ENCODE peak calls at places on chromosomes 7 and 10, in nine cellular contexts. A, B, H, Z, F, K, T, S and E are unnamed samples.

GRCh38 chr10:132077091-132077490 is 11.3 kb downstream of the JAKMIP3 start:
- DNase-seq in A (no peak), B (no peak), H (no peak), Z (no peak), F (no peak), K (no peak), T (no peak), S (no peak), E (no peak)

GRCh38 chr7:41832936-41833335 is 130.0 kb upstream of the INHBA start:
- DNase-seq in A (no peak), B (no peak), H (no peak), Z (no peak), F (no peak), K (no peak), T (no peak), S (no peak), E (no peak)

GRCh38 chr7:12139421-12139820 is 71.7 kb upstream of the TMEM106B start:
- DNase-seq in A (no peak), B (no peak), H (no peak), Z (no peak), F (no peak), K (no peak), T (no peak), S (no peak), E (no peak)

GRCh38 chr7:130151591-130152269 is 53.5 kb downstream of the TMEM209 start:
- DNase-seq in A (no peak), B (no peak), H (peak; percentile 50), Z (no peak), F (peak; percentile 77), K (no peak), T (no peak), S (no peak), E (no peak)

GRCh38 chr7:68679456-68680234 is 918.6 kb upstream of the AUTS2 start:
- DNase-seq in A (no peak), B (no peak), H (no peak), Z (no peak), F (no peak), K (no peak), T (peak; percentile 10), S (no peak), E (no peak)

GRCh38 chr7:155919400-155920067 is 107.3 kb upstream of the SHH start:
- DNase-seq in A (no peak), B (peak; percentile 51), H (no peak), Z (no peak), F (peak; percentile 31), K (no peak), T (no peak), S (no peak), E (no peak)

GRCh38 chr7:158353606-158354570 is 233.7 kb downstream of the PTPRN2 start:
- DNase-seq in A (no peak), B (peak; percentile 47), H (peak; percentile 39), Z (no peak), F (no peak), K (peak; percentile 36), T (no peak), S (no peak), E (no peak)

GRCh38 chr7:7564323-7564780 is 2.3 kb upstream of the MIOS start:
- DNase-seq in A (no peak), B (no peak), H (no peak), Z (no peak), F (no peak), K (no peak), T (no peak), S (no peak), E (no peak)

GRCh38 chr7:47587389-47587788 is 5.5 kb upstream of the TNS3 start:
- DNase-seq in A (no peak), B (no peak), H (no peak), Z (no peak), F (no peak), K (peak; percentile 89), T (no peak), S (no peak), E (no peak)

GRCh38 chr7:159048656-159049055 is 96.0 kb downstream of the VIPR2 start:
- DNase-seq in A (no peak), B (no peak), H (no peak), Z (no peak), F (no peak), K (no peak), T (no peak), S (no peak), E (no peak)

GRCh38 chr7:69656890-69657289 is 58.6 kb downstream of the AUTS2 start:
- DNase-seq in A (no peak), B (no peak), H (no peak), Z (no peak), F (no peak), K (no peak), T (no peak), S (no peak), E (no peak)

GRCh38 chr7:101900103-101900502 is 82.7 kb downstream of the CUX1 start:
- DNase-seq in A (no peak), B (no peak), H (no peak), Z (no peak), F (no peak), K (no peak), T (peak; percentile 23), S (no peak), E (no peak)

GRCh38 chr10:48600645-48601505 is 4.0 kb downstream of the ARHGAP22 start:
- DNase-seq in A (no peak), B (no peak), H (no peak), Z (no peak), F (no peak), K (no peak), T (no peak), S (no peak), E (no peak)

GRCh38 chr7:147524726-147525245 is 1065.8 kb upstream of the C7orf33 start:
- DNase-seq in A (no peak), B (no peak), H (no peak), Z (no peak), F (no peak), K (no peak), T (no peak), S (no peak), E (no peak)

GRCh38 chr10:122474145-122474739 is 12.9 kb downstream of the HTRA1 start:
- DNase-seq in A (no peak), B (no peak), H (no peak), Z (no peak), F (no peak), K (peak; percentile 59), T (peak; percentile 46), S (no peak), E (no peak)

GRCh38 chr7:25495342-25495855 is 267.1 kb upstream of the NPVF start:
- DNase-seq in A (no peak), B (no peak), H (no peak), Z (no peak), F (no peak), K (no peak), T (no peak), S (no peak), E (no peak)

GRCh38 chr10:49163741-49164140 is 24.4 kb downstream of the TMEM273 start:
- DNase-seq in A (no peak), B (no peak), H (no peak), Z (no peak), F (no peak), K (no peak), T (no peak), S (no peak), E (no peak)